ENCODE peak calls at places on chromosomes 16 and 17, in four cellular contexts. E is memory B cell, K is left lobe of liver, D is NCI-H1436. M is an unnamed sample.

GRCh38 chr17:40850287-40850972 is 16.6 kb downstream of the KRT12 start:
- DNase-seq in E (no peak), K (no peak), D (no peak), M (peak; percentile 3)

GRCh38 chr17:67672592-67672991 is 45.1 kb upstream of the NOL11 start:
- DNase-seq in E (no peak), K (no peak), D (peak; percentile 66), M (no peak)

GRCh38 chr17:16406742-16407674 is 8.4 kb upstream of the TRPV2 start:
- DNase-seq in E (no peak), K (no peak), D (peak; percentile 56), M (no peak)

GRCh38 chr17:66190738-66191606 is 961 bp downstream of the CEP112 start:
- DNase-seq in E (no peak), K (no peak), D (no peak), M (peak; percentile 94)

GRCh38 chr17:28145348-28145747 is 102.9 kb downstream of the NLK start:
- DNase-seq in E (no peak), K (no peak), D (no peak), M (peak; percentile 50)

GRCh38 chr17:76408037-76408849 is 23.8 kb downstream of the SPHK1 start:
- DNase-seq in E (peak; percentile 78), K (peak; percentile 80), D (peak; percentile 42), M (peak; percentile 45)

GRCh38 chr16:26263406-26263805 is 571.6 kb downstream of the HS3ST4 start:
- DNase-seq in E (no peak), K (no peak), D (no peak), M (no peak)

GRCh38 chr17:67461876-67462275 is 84.8 kb downstream of the PITPNC1 start:
- DNase-seq in E (no peak), K (no peak), D (no peak), M (no peak)

GRCh38 chr16:2243031-2243528 is 6.8 kb downstream of the DNASE1L2 start:
- DNase-seq in E (no peak), K (no peak), D (no peak), M (no peak)

GRCh38 chr16:57516176-57516725 is 20.1 kb downstream of the CCDC102A start:
- DNase-seq in E (no peak), K (no peak), D (no peak), M (no peak)

GRCh38 chr16:50702725-50703124 is 9.3 kb downstream of the NOD2 start:
- DNase-seq in E (no peak), K (no peak), D (no peak), M (peak; percentile 98)

GRCh38 chr17:27481327-27481726 is 25.1 kb downstream of the KSR1 start:
- DNase-seq in E (no peak), K (no peak), D (no peak), M (no peak)

GRCh38 chr16:13414154-13414553 is 505.8 kb upstream of the ERCC4 start:
- DNase-seq in E (no peak), K (no peak), D (no peak), M (peak; percentile 55)

GRCh38 chr16:56193951-56194726 is 2.9 kb downstream of the GNAO1 start:
- DNase-seq in E (peak; percentile 63), K (peak; percentile 89), D (peak; percentile 90), M (no peak)

GRCh38 chr17:17835415-17836249 is 1.2 kb downstream of the SREBF1 start:
- DNase-seq in E (no peak), K (no peak), D (no peak), M (no peak)

GRCh38 chr17:40362696-40363479 is 1.6 kb downstream of the GJD3 start:
- DNase-seq in E (peak; percentile 82), K (peak; percentile 77), D (peak; percentile 82), M (peak; percentile 58)

GRCh38 chr17:2457913-2458312 is 53.8 kb downstream of the METTL16 start:
- DNase-seq in E (no peak), K (no peak), D (no peak), M (no peak)

GRCh38 chr17:67772679-67773078 is 52.6 kb upstream of the BPTF start:
- DNase-seq in E (no peak), K (no peak), D (no peak), M (no peak)

GRCh38 chr16:3964686-3965290 is 84.3 kb upstream of the CREBBP start:
- DNase-seq in E (no peak), K (no peak), D (no peak), M (no peak)

GRCh38 chr16:4404247-4404966 is 12.0 kb downstream of the CORO7 start:
- DNase-seq in E (peak; percentile 64), K (no peak), D (peak; percentile 9), M (peak; percentile 28)

GRCh38 chr17:77234695-77235094 is 93.9 kb downstream of the SEC14L1 start:
- DNase-seq in E (no peak), K (no peak), D (no peak), M (no peak)

GRCh38 chr17:333626-334396 is 18.8 kb downstream of the RPH3AL start:
- DNase-seq in E (no peak), K (no peak), D (no peak), M (peak; percentile 90)

GRCh38 chr16:674968-675883 is at the start of gene RHBDL1:
- DNase-seq in E (no peak), K (no peak), D (no peak), M (no peak)

GRCh38 chr17:75459590-75460267 is 3.3 kb downstream of the TMEM94 start:
- DNase-seq in E (no peak), K (no peak), D (no peak), M (no peak)

GRCh38 chr17:74296548-74296936 is 22.5 kb downstream of the DNAI2 start:
- DNase-seq in E (no peak), K (no peak), D (peak; percentile 13), M (peak; percentile 5)

GRCh38 chr16:9061358-9061813 is 30.1 kb upstream of the HAPSTR1 start:
- DNase-seq in E (no peak), K (no peak), D (no peak), M (peak; percentile 68)

GRCh38 chr17:77649717-77650211 is 308.7 kb upstream of the TNRC6C start:
- DNase-seq in E (no peak), K (no peak), D (no peak), M (peak; percentile 32)

GRCh38 chr16:46762583-46762982 is 14.4 kb upstream of the MYLK3 start:
- DNase-seq in E (no peak), K (no peak), D (no peak), M (no peak)

GRCh38 chr17:71251276-71251675 is 869.5 kb upstream of the SOX9 start:
- DNase-seq in E (no peak), K (no peak), D (no peak), M (peak; percentile 80)

GRCh38 chr16:85878875-85879274 is 20.1 kb upstream of the IRF8 start:
- DNase-seq in E (no peak), K (no peak), D (no peak), M (peak; percentile 10)

GRCh38 chr16:13291934-13292333 is 390.5 kb downstream of the SHISA9 start:
- DNase-seq in E (no peak), K (no peak), D (no peak), M (peak; percentile 21)

GRCh38 chr16:12318661-12319463 is 342.3 kb downstream of the SNX29 start:
- DNase-seq in E (no peak), K (no peak), D (no peak), M (no peak)

GRCh38 chr16:9136596-9136995 is 45.2 kb downstream of the HAPSTR1 start:
- DNase-seq in E (no peak), K (no peak), D (no peak), M (no peak)

GRCh38 chr17:81655378-81656117 is 794 bp downstream of the PDE6G start:
- DNase-seq in E (no peak), K (no peak), D (no peak), M (no peak)

GRCh38 chr16:85968041-85968920 is 69.3 kb downstream of the IRF8 start:
- DNase-seq in E (no peak), K (no peak), D (no peak), M (no peak)

GRCh38 chr16:89502319-89502843 is 5.8 kb upstream of the SPG7 start:
- DNase-seq in E (no peak), K (no peak), D (no peak), M (peak; percentile 52)

M was measured in LHCN-M2.